ENCODE peak calls at places on chromosome 2, in nine cellular contexts. One of them, this sample, is unnamed.

GRCh38 chr2:130928385-130928784 is 91.7 kb downstream of the ARHGEF4 start:
- DNase-seq in tibial artery: no peak
- DNase-seq in prostate gland: no peak
- DNase-seq in OCI-LY7: no peak
- DNase-seq in IMR-90: no peak
- DNase-seq in bronchial epithelial cell: no peak
- DNase-seq in mucosa of descending colon: no peak
- DNase-seq in tibial nerve: no peak
- DNase-seq in transverse colon: no peak
- DNase-seq in this sample: no peak

GRCh38 chr2:206004004-206004693 is 81.8 kb downstream of the INO80D start:
- DNase-seq in tibial artery: no peak
- DNase-seq in prostate gland: no peak
- DNase-seq in OCI-LY7: peak; percentile 22
- DNase-seq in IMR-90: peak; percentile 18
- DNase-seq in bronchial epithelial cell: no peak
- DNase-seq in mucosa of descending colon: peak; percentile 46
- DNase-seq in tibial nerve: no peak
- DNase-seq in transverse colon: peak; percentile 38
- DNase-seq in this sample: no peak

GRCh38 chr2:10544252-10544651 is 96.1 kb upstream of the ODC1 start:
- DNase-seq in tibial artery: no peak
- DNase-seq in prostate gland: no peak
- DNase-seq in OCI-LY7: no peak
- DNase-seq in IMR-90: no peak
- DNase-seq in bronchial epithelial cell: no peak
- DNase-seq in mucosa of descending colon: no peak
- DNase-seq in tibial nerve: no peak
- DNase-seq in transverse colon: no peak
- DNase-seq in this sample: no peak

GRCh38 chr2:134838143-134838620 is at the start of gene ACMSD:
- DNase-seq in tibial artery: no peak
- DNase-seq in prostate gland: no peak
- DNase-seq in OCI-LY7: no peak
- DNase-seq in IMR-90: no peak
- DNase-seq in bronchial epithelial cell: no peak
- DNase-seq in mucosa of descending colon: no peak
- DNase-seq in tibial nerve: no peak
- DNase-seq in transverse colon: no peak
- DNase-seq in this sample: no peak

GRCh38 chr2:101823347-101823791 is 125.9 kb downstream of the MAP4K4 start:
- DNase-seq in tibial artery: peak; percentile 62
- DNase-seq in prostate gland: peak; percentile 50
- DNase-seq in OCI-LY7: peak; percentile 53
- DNase-seq in IMR-90: peak; percentile 82
- DNase-seq in bronchial epithelial cell: peak; percentile 71
- DNase-seq in mucosa of descending colon: peak; percentile 85
- DNase-seq in tibial nerve: peak; percentile 82
- DNase-seq in transverse colon: peak; percentile 71
- DNase-seq in this sample: peak; percentile 62

GRCh38 chr2:102106133-102106556 is 36.4 kb upstream of the IL1R1 start:
- DNase-seq in tibial artery: no peak
- DNase-seq in prostate gland: peak; percentile 65
- DNase-seq in OCI-LY7: no peak
- DNase-seq in IMR-90: peak; percentile 93
- DNase-seq in bronchial epithelial cell: peak; percentile 71
- DNase-seq in mucosa of descending colon: peak; percentile 40
- DNase-seq in tibial nerve: no peak
- DNase-seq in transverse colon: no peak
- DNase-seq in this sample: peak; percentile 75

GRCh38 chr2:120991401-120991800 is 255.7 kb downstream of the GLI2 start:
- DNase-seq in tibial artery: peak; percentile 11
- DNase-seq in prostate gland: no peak
- DNase-seq in OCI-LY7: no peak
- DNase-seq in IMR-90: no peak
- DNase-seq in bronchial epithelial cell: no peak
- DNase-seq in mucosa of descending colon: no peak
- DNase-seq in tibial nerve: no peak
- DNase-seq in transverse colon: no peak
- DNase-seq in this sample: no peak

GRCh38 chr2:202720226-202720625 is 85.5 kb downstream of the FAM117B start:
- DNase-seq in tibial artery: no peak
- DNase-seq in prostate gland: no peak
- DNase-seq in OCI-LY7: no peak
- DNase-seq in IMR-90: no peak
- DNase-seq in bronchial epithelial cell: peak; percentile 37
- DNase-seq in mucosa of descending colon: no peak
- DNase-seq in tibial nerve: no peak
- DNase-seq in transverse colon: no peak
- DNase-seq in this sample: no peak

GRCh38 chr2:187988348-187988747 is 303.3 kb upstream of the GULP1 start:
- DNase-seq in tibial artery: no peak
- DNase-seq in prostate gland: no peak
- DNase-seq in OCI-LY7: no peak
- DNase-seq in IMR-90: no peak
- DNase-seq in bronchial epithelial cell: no peak
- DNase-seq in mucosa of descending colon: no peak
- DNase-seq in tibial nerve: no peak
- DNase-seq in transverse colon: no peak
- DNase-seq in this sample: no peak

GRCh38 chr2:120250640-120251039 is 2.0 kb upstream of the RALB start:
- DNase-seq in tibial artery: no peak
- DNase-seq in prostate gland: no peak
- DNase-seq in OCI-LY7: no peak
- DNase-seq in IMR-90: no peak
- DNase-seq in bronchial epithelial cell: no peak
- DNase-seq in mucosa of descending colon: no peak
- DNase-seq in tibial nerve: no peak
- DNase-seq in transverse colon: no peak
- DNase-seq in this sample: no peak

GRCh38 chr2:45675130-45675812 is 23.8 kb downstream of the PRKCE start:
- DNase-seq in tibial artery: no peak
- DNase-seq in prostate gland: peak; percentile 47
- DNase-seq in OCI-LY7: no peak
- DNase-seq in IMR-90: no peak
- DNase-seq in bronchial epithelial cell: peak; percentile 93
- DNase-seq in mucosa of descending colon: peak; percentile 69
- DNase-seq in tibial nerve: no peak
- DNase-seq in transverse colon: peak; percentile 56
- DNase-seq in this sample: no peak

GRCh38 chr2:8437949-8438400 is 243.9 kb upstream of the ID2 start:
- DNase-seq in tibial artery: no peak
- DNase-seq in prostate gland: no peak
- DNase-seq in OCI-LY7: no peak
- DNase-seq in IMR-90: no peak
- DNase-seq in bronchial epithelial cell: no peak
- DNase-seq in mucosa of descending colon: no peak
- DNase-seq in tibial nerve: no peak
- DNase-seq in transverse colon: no peak
- DNase-seq in this sample: no peak

GRCh38 chr2:111698743-111699554 is 185.0 kb downstream of the ANAPC1 start:
- DNase-seq in tibial artery: peak; percentile 77
- DNase-seq in prostate gland: peak; percentile 50
- DNase-seq in OCI-LY7: peak; percentile 83
- DNase-seq in IMR-90: peak; percentile 100
- DNase-seq in bronchial epithelial cell: peak; percentile 99
- DNase-seq in mucosa of descending colon: peak; percentile 88
- DNase-seq in tibial nerve: peak; percentile 70
- DNase-seq in transverse colon: peak; percentile 89
- DNase-seq in this sample: peak; percentile 99
- H3K4me3 ChIP-seq in tibial artery: no peak overlapping the region
- H3K4me3 ChIP-seq in prostate gland: no peak overlapping the region
- H3K4me3 ChIP-seq in OCI-LY7: no peak overlapping the region
- H3K4me3 ChIP-seq in IMR-90: no peak overlapping the region
- H3K4me3 ChIP-seq in bronchial epithelial cell: no peak overlapping the region
- H3K4me3 ChIP-seq in mucosa of descending colon: no peak overlapping the region
- H3K4me3 ChIP-seq in tibial nerve: no peak overlapping the region
- H3K4me3 ChIP-seq in transverse colon: no peak overlapping the region
- H3K4me3 ChIP-seq in this sample: no peak overlapping the region

DNA sequence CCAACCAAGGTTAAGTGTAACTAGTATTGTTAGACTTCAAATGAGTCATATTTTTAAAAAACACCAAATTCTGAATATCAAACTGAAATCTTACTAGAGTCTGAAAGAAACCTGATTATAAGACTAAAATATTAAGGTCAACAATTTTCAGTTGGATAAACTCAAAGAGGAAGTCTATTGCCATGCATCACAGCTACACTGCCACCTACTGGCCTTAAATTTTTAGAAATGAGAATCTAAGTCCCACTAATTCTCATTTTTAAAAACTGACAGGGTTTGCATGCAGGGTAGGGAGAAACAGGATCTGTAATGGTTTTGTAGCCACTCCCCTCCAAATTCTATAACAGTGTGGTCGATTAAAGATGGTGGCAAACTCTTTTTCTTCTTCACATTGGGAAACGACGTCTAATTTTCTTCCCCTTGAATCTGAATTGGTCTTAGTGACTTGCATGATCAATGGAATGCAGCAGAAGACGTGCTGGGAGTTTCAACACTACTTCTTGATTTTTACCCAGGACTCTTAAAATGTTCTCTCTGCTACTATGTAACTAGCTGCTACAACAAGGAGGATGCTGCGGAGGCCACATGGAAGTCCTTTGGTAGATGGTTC is 176.1 kb upstream of the SESTD1 start:
- DNase-seq in tibial artery: no peak
- DNase-seq in prostate gland: no peak
- DNase-seq in OCI-LY7: peak; percentile 57
- DNase-seq in IMR-90: peak; percentile 26
- DNase-seq in bronchial epithelial cell: peak; percentile 38
- DNase-seq in mucosa of descending colon: peak; percentile 8
- DNase-seq in tibial nerve: no peak
- DNase-seq in transverse colon: no peak
- DNase-seq in this sample: no peak
- TF ChIP-seq CTCF in tibial artery: peak; percentile 48
- TF ChIP-seq CTCF in prostate gland: peak; percentile 31
- TF ChIP-seq CTCF in OCI-LY7: peak; percentile 94
- TF ChIP-seq CTCF in IMR-90: peak; percentile 46
- TF ChIP-seq CTCF in bronchial epithelial cell: peak; percentile 41
- TF ChIP-seq CTCF in mucosa of descending colon: peak; percentile 38
- TF ChIP-seq CTCF in tibial nerve: peak; percentile 48
- TF ChIP-seq CTCF in transverse colon: peak; percentile 40
- TF ChIP-seq CTCF in this sample: peak; percentile 63

DNA sequence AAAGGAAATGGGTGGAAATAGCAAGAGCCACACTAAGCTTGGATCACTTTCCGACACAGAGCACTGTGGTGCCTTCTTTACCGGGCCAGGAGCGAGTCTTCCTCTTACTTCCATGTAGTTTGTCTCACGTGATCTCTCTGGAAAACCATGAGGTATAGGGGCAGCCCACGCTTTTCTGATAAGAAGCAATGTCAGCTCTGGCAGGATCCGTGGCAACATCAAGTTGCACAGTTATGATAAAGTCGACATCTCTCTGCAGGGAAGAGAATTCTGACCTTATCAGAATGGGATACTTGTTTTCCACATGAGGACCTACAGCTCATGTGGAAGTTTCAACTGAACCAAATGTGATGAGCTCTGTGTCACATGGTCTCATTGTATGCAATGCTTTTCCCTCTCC is 29.5 kb downstream of the MSGN1 start:
- DNase-seq in tibial artery: no peak
- DNase-seq in prostate gland: no peak
- DNase-seq in OCI-LY7: no peak
- DNase-seq in IMR-90: no peak
- DNase-seq in bronchial epithelial cell: no peak
- DNase-seq in mucosa of descending colon: no peak
- DNase-seq in tibial nerve: no peak
- DNase-seq in transverse colon: no peak
- DNase-seq in this sample: no peak
- H3K4me3 ChIP-seq in tibial artery: no peak overlapping the region
- H3K4me3 ChIP-seq in prostate gland: no peak overlapping the region
- H3K4me3 ChIP-seq in OCI-LY7: no peak overlapping the region
- H3K4me3 ChIP-seq in IMR-90: no peak overlapping the region
- H3K4me3 ChIP-seq in bronchial epithelial cell: no peak overlapping the region
- H3K4me3 ChIP-seq in mucosa of descending colon: no peak overlapping the region
- H3K4me3 ChIP-seq in tibial nerve: no peak overlapping the region
- H3K4me3 ChIP-seq in transverse colon: no peak overlapping the region
- H3K4me3 ChIP-seq in this sample: no peak overlapping the region

GRCh38 chr2:155250800-155251199 is 552.3 kb downstream of the KCNJ3 start:
- DNase-seq in tibial artery: no peak
- DNase-seq in prostate gland: no peak
- DNase-seq in OCI-LY7: peak; percentile 55
- DNase-seq in IMR-90: no peak
- DNase-seq in bronchial epithelial cell: peak; percentile 29
- DNase-seq in mucosa of descending colon: no peak
- DNase-seq in tibial nerve: no peak
- DNase-seq in transverse colon: no peak
- DNase-seq in this sample: no peak
- TF ChIP-seq CTCF in tibial artery: no peak
- TF ChIP-seq CTCF in prostate gland: no peak
- TF ChIP-seq CTCF in OCI-LY7: peak; percentile 81
- TF ChIP-seq CTCF in IMR-90: no peak
- TF ChIP-seq CTCF in bronchial epithelial cell: peak; percentile 44
- TF ChIP-seq CTCF in mucosa of descending colon: no peak
- TF ChIP-seq CTCF in tibial nerve: no peak
- TF ChIP-seq CTCF in transverse colon: no peak
- TF ChIP-seq CTCF in this sample: no peak

GRCh38 chr2:105396254-105397024 is 2.4 kb downstream of the FHL2 start:
- DNase-seq in tibial artery: peak; percentile 60
- DNase-seq in prostate gland: no peak
- DNase-seq in OCI-LY7: no peak
- DNase-seq in IMR-90: peak; percentile 98
- DNase-seq in bronchial epithelial cell: peak; percentile 99
- DNase-seq in mucosa of descending colon: peak; percentile 66
- DNase-seq in tibial nerve: peak; percentile 48
- DNase-seq in transverse colon: peak; percentile 78
- DNase-seq in this sample: peak; percentile 99
- H3K4me3 ChIP-seq in tibial artery: peak overlapping the region; percentile 71
- H3K4me3 ChIP-seq in prostate gland: no peak overlapping the region
- H3K4me3 ChIP-seq in OCI-LY7: no peak overlapping the region
- H3K4me3 ChIP-seq in IMR-90: peak overlapping the region; percentile 99
- H3K4me3 ChIP-seq in bronchial epithelial cell: no peak overlapping the region
- H3K4me3 ChIP-seq in mucosa of descending colon: no peak overlapping the region
- H3K4me3 ChIP-seq in tibial nerve: no peak overlapping the region
- H3K4me3 ChIP-seq in transverse colon: peak overlapping the region; percentile 75
- H3K4me3 ChIP-seq in this sample: peak overlapping the region; percentile 89

DNA sequence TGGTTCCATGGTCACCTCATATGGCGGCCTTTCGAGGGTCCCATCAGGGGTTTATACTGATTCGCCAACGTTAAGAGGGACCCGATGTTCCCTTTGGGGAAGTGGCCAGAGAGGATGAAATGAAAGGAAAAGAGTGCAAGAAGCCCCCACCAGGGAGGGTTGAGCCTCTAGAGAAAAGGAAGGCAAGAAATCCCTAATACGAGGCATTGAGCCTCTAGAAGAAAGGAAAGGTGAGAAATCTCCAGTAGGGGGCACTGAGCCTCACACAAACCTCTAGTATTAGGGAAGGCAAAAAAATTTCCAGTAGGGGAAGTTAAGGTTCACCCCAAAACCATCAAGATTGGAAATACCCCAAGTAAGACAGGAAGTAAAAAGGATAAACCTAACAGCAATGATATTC is 9.8 kb upstream of the SAP130 start:
- DNase-seq in tibial artery: no peak
- DNase-seq in prostate gland: no peak
- DNase-seq in OCI-LY7: peak; percentile 12
- DNase-seq in IMR-90: no peak
- DNase-seq in bronchial epithelial cell: no peak
- DNase-seq in mucosa of descending colon: no peak
- DNase-seq in tibial nerve: no peak
- DNase-seq in transverse colon: no peak
- DNase-seq in this sample: no peak
- TF ChIP-seq CTCF in tibial artery: no peak
- TF ChIP-seq CTCF in prostate gland: no peak
- TF ChIP-seq CTCF in OCI-LY7: peak; percentile 58
- TF ChIP-seq CTCF in IMR-90: no peak
- TF ChIP-seq CTCF in bronchial epithelial cell: no peak
- TF ChIP-seq CTCF in mucosa of descending colon: no peak
- TF ChIP-seq CTCF in tibial nerve: no peak
- TF ChIP-seq CTCF in transverse colon: no peak
- TF ChIP-seq CTCF in this sample: no peak

GRCh38 chr2:191839918-191840804 is 6.7 kb downstream of the CAVIN2 start:
- DNase-seq in tibial artery: no peak
- DNase-seq in prostate gland: no peak
- DNase-seq in OCI-LY7: no peak
- DNase-seq in IMR-90: no peak
- DNase-seq in bronchial epithelial cell: no peak
- DNase-seq in mucosa of descending colon: no peak
- DNase-seq in tibial nerve: no peak
- DNase-seq in transverse colon: no peak
- DNase-seq in this sample: no peak
- H3K4me3 ChIP-seq in tibial artery: no peak overlapping the region
- H3K4me3 ChIP-seq in prostate gland: no peak overlapping the region
- H3K4me3 ChIP-seq in OCI-LY7: no peak overlapping the region
- H3K4me3 ChIP-seq in IMR-90: no peak overlapping the region
- H3K4me3 ChIP-seq in bronchial epithelial cell: no peak overlapping the region
- H3K4me3 ChIP-seq in mucosa of descending colon: no peak overlapping the region
- H3K4me3 ChIP-seq in tibial nerve: no peak overlapping the region
- H3K4me3 ChIP-seq in transverse colon: no peak overlapping the region
- H3K4me3 ChIP-seq in this sample: no peak overlapping the region

This sample was measured in foreskin fibroblast.